ENCODE peak calls at places on chromosomes 13 and 19, in four cellular contexts. One of them, this sample, is unnamed.

GRCh38 chr19:8484331-8484894 is 18.0 kb downstream of the PRAM1 start:
- DNase-seq in endothelial cell of umbilical vein: no peak
- DNase-seq in A549: no peak
- DNase-seq in GM12878: no peak
- DNase-seq in this sample: no peak

GRCh38 chr19:51296331-51297093 is 14.9 kb upstream of the IGLON5 start:
- DNase-seq in A549: peak
- DNase-seq in endothelial cell of umbilical vein: no peak
- DNase-seq in GM12878: no peak
- DNase-seq in this sample: peak

GRCh38 chr13:99057310-99057975 is 79.6 kb upstream of the DOCK9 start:
- DNase-seq in GM12878: no peak
- DNase-seq in A549: peak
- DNase-seq in endothelial cell of umbilical vein: no peak
- DNase-seq in this sample: peak

GRCh38 chr13:101875717-101876393 is 423.4 kb downstream of the ITGBL1 start:
- DNase-seq in A549: peak
- DNase-seq in endothelial cell of umbilical vein: no peak
- DNase-seq in GM12878: no peak
- DNase-seq in this sample: no peak

GRCh38 chr13:27006519-27007161 is 165.0 kb downstream of the USP12 start:
- DNase-seq in A549: no peak
- DNase-seq in GM12878: no peak
- DNase-seq in endothelial cell of umbilical vein: no peak
- DNase-seq in this sample: peak

GRCh38 chr13:41407380-41407779 is 50.0 kb upstream of the RGCC start:
- DNase-seq in A549: no peak
- DNase-seq in GM12878: no peak
- DNase-seq in endothelial cell of umbilical vein: no peak
- DNase-seq in this sample: no peak

GRCh38 chr19:19209372-19209771 is 2.4 kb upstream of the NCAN start:
- DNase-seq in GM12878: no peak
- DNase-seq in A549: no peak
- DNase-seq in endothelial cell of umbilical vein: no peak
- DNase-seq in this sample: no peak

GRCh38 chr19:11505032-11505503 is 571 bp downstream of the ZNF653 start:
- DNase-seq in A549: peak
- DNase-seq in GM12878: peak
- DNase-seq in endothelial cell of umbilical vein: peak
- DNase-seq in this sample: peak

GRCh38 chr13:76792680-76793334 is 93.4 kb downstream of the KCTD12 start:
- DNase-seq in GM12878: no peak
- DNase-seq in endothelial cell of umbilical vein: peak
- DNase-seq in A549: no peak
- DNase-seq in this sample: no peak

GRCh38 chr13:26377038-26377437 is 123.1 kb downstream of the CDK8 start:
- DNase-seq in endothelial cell of umbilical vein: peak
- DNase-seq in A549: peak
- DNase-seq in GM12878: no peak
- DNase-seq in this sample: peak

GRCh38 chr13:60267498-60268202 is 103.9 kb upstream of the DIAPH3 start:
- DNase-seq in endothelial cell of umbilical vein: peak
- DNase-seq in A549: peak
- DNase-seq in GM12878: no peak
- DNase-seq in this sample: no peak

GRCh38 chr13:97182065-97182890 is 39.9 kb upstream of the MBNL2 start:
- DNase-seq in A549: no peak
- DNase-seq in GM12878: no peak
- DNase-seq in endothelial cell of umbilical vein: no peak
- DNase-seq in this sample: no peak

GRCh38 chr13:113044431-113045114 is 61.0 kb upstream of the F7 start:
- DNase-seq in A549: no peak
- DNase-seq in GM12878: no peak
- DNase-seq in endothelial cell of umbilical vein: no peak
- DNase-seq in this sample: no peak

GRCh38 chr13:107608736-107609135 is 606.6 kb downstream of the LIG4 start:
- DNase-seq in A549: no peak
- DNase-seq in endothelial cell of umbilical vein: no peak
- DNase-seq in GM12878: no peak
- DNase-seq in this sample: no peak

GRCh38 chr13:97142452-97142851 is 79.7 kb upstream of the MBNL2 start:
- DNase-seq in GM12878: no peak
- DNase-seq in A549: peak
- DNase-seq in endothelial cell of umbilical vein: peak
- DNase-seq in this sample: no peak

GRCh38 chr13:42865703-42866102 is 84.3 kb downstream of the FAM216B start:
- DNase-seq in A549: no peak
- DNase-seq in endothelial cell of umbilical vein: no peak
- DNase-seq in GM12878: no peak
- DNase-seq in this sample: no peak

GRCh38 chr13:79457948-79458347 is 23.0 kb upstream of the NDFIP2 start:
- DNase-seq in endothelial cell of umbilical vein: peak
- DNase-seq in A549: no peak
- DNase-seq in GM12878: no peak
- DNase-seq in this sample: peak

GRCh38 chr19:39398297-39398864 is 7.2 kb downstream of the MED29 start:
- DNase-seq in GM12878: no peak
- DNase-seq in A549: peak
- DNase-seq in endothelial cell of umbilical vein: no peak
- DNase-seq in this sample: peak

GRCh38 chr13:75481176-75482069 is 546 bp downstream of the TBC1D4 start:
- DNase-seq in endothelial cell of umbilical vein: peak
- DNase-seq in A549: peak
- DNase-seq in GM12878: no peak
- DNase-seq in this sample: peak

GRCh38 chr13:98997738-98998641 is 20.1 kb upstream of the DOCK9 start:
- DNase-seq in A549: peak
- DNase-seq in endothelial cell of umbilical vein: no peak
- DNase-seq in GM12878: no peak
- DNase-seq in this sample: no peak

GRCh38 chr19:33390120-33390907 is 16.8 kb downstream of the CEBPG start:
- DNase-seq in A549: no peak
- DNase-seq in endothelial cell of umbilical vein: peak
- DNase-seq in GM12878: no peak
- DNase-seq in this sample: peak

GRCh38 chr19:6161271-6161850 is 25.9 kb downstream of the ACSBG2 start:
- DNase-seq in endothelial cell of umbilical vein: peak
- DNase-seq in A549: peak
- DNase-seq in GM12878: peak
- DNase-seq in this sample: peak

GRCh38 chr13:23455401-23456185 is 22.1 kb upstream of the SACS start:
- DNase-seq in GM12878: no peak
- DNase-seq in A549: no peak
- DNase-seq in endothelial cell of umbilical vein: no peak
- DNase-seq in this sample: no peak

GRCh38 chr19:5292453-5292842 is 48.2 kb downstream of the PTPRS start:
- DNase-seq in GM12878: no peak
- DNase-seq in endothelial cell of umbilical vein: no peak
- DNase-seq in A549: no peak
- DNase-seq in this sample: peak

GRCh38 chr13:27504126-27504525 is 53.8 kb upstream of the MTIF3 start:
- DNase-seq in A549: no peak
- DNase-seq in endothelial cell of umbilical vein: no peak
- DNase-seq in GM12878: no peak
- DNase-seq in this sample: no peak

GRCh38 chr19:44846455-44847143 is 502 bp downstream of the NECTIN2 start:
- DNase-seq in A549: no peak
- DNase-seq in endothelial cell of umbilical vein: peak
- DNase-seq in GM12878: no peak
- DNase-seq in this sample: no peak

GRCh38 chr13:24664726-24665409 is 15.3 kb upstream of the ATP12A start:
- DNase-seq in endothelial cell of umbilical vein: no peak
- DNase-seq in A549: no peak
- DNase-seq in GM12878: no peak
- DNase-seq in this sample: no peak

GRCh38 chr19:7888145-7888825 is at the start of gene LRRC8E:
- DNase-seq in A549: peak
- DNase-seq in GM12878: no peak
- DNase-seq in endothelial cell of umbilical vein: peak
- DNase-seq in this sample: peak

GRCh38 chr19:1168877-1169791 is 4.9 kb downstream of the SBNO2 start:
- DNase-seq in endothelial cell of umbilical vein: no peak
- DNase-seq in A549: peak
- DNase-seq in GM12878: no peak
- DNase-seq in this sample: no peak
- H3K4me3 ChIP-seq in endothelial cell of umbilical vein: no peak
- H3K4me3 ChIP-seq in A549: peak
- H3K4me3 ChIP-seq in GM12878: no peak
- H3K4me3 ChIP-seq in this sample: no peak

GRCh38 chr19:48698046-48698445 is 2.3 kb downstream of the FUT2 start:
- DNase-seq in endothelial cell of umbilical vein: peak
- DNase-seq in GM12878: no peak
- DNase-seq in A549: no peak
- DNase-seq in this sample: no peak

GRCh38 chr19:48703316-48703715 is 7.5 kb downstream of the FUT2 start:
- DNase-seq in endothelial cell of umbilical vein: no peak
- DNase-seq in A549: no peak
- DNase-seq in GM12878: no peak
- DNase-seq in this sample: no peak

GRCh38 chr19:48708471-48708870 is 11.1 kb downstream of the MAMSTR start:
- DNase-seq in A549: no peak
- DNase-seq in GM12878: no peak
- DNase-seq in endothelial cell of umbilical vein: no peak
- DNase-seq in this sample: no peak

GRCh38 chr19:48702701-48703100 is 6.9 kb downstream of the FUT2 start:
- DNase-seq in A549: no peak
- DNase-seq in endothelial cell of umbilical vein: no peak
- DNase-seq in GM12878: no peak
- DNase-seq in this sample: no peak
- TF ChIP-seq MYC in A549: no peak
- TF ChIP-seq MYC in endothelial cell of umbilical vein: no peak
- TF ChIP-seq MYC in GM12878: no peak
- TF ChIP-seq MYC in this sample: no peak

DNA sequence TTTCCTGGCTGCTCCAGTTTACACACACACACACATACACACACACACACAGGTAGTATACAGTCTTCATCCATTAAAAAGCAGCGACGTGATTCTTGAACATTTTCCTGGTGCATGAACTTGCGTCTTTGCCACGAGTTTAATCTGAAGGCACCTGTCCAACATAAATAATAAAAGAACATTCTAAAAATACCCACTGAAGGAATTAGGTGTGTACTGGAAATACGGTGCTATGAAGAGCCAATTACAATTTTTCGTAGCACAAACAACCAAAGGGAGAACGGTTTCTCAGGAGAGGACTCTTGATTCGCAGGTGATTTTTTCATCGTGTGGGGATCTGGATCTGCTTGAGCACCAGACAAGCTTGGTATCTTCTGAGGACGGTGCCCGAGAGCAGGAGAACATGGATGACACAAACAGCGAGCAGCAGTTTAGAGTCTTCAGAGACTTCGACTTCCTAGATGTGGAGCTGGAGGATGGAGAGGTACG is 61.2 kb downstream of the ZAR1L start:
- DNase-seq in GM12878: no peak
- DNase-seq in A549: no peak
- DNase-seq in endothelial cell of umbilical vein: peak
- DNase-seq in this sample: no peak
- H3K4me3 ChIP-seq in GM12878: no peak
- H3K4me3 ChIP-seq in A549: no peak
- H3K4me3 ChIP-seq in endothelial cell of umbilical vein: no peak
- H3K4me3 ChIP-seq in this sample: no peak

GRCh38 chr19:17872251-17873001 is 681 bp downstream of the SLC5A5 start:
- DNase-seq in GM12878: no peak
- DNase-seq in endothelial cell of umbilical vein: no peak
- DNase-seq in A549: no peak
- DNase-seq in this sample: peak
- TF ChIP-seq MYC in GM12878: no peak
- TF ChIP-seq MYC in endothelial cell of umbilical vein: no peak
- TF ChIP-seq MYC in A549: no peak
- TF ChIP-seq MYC in this sample: no peak

GRCh38 chr19:16596399-16596798 is 24.2 kb upstream of the SLC35E1 start:
- DNase-seq in A549: no peak
- DNase-seq in endothelial cell of umbilical vein: no peak
- DNase-seq in GM12878: no peak
- DNase-seq in this sample: no peak
- H3K4me3 ChIP-seq in A549: no peak
- H3K4me3 ChIP-seq in endothelial cell of umbilical vein: no peak
- H3K4me3 ChIP-seq in GM12878: no peak
- H3K4me3 ChIP-seq in this sample: no peak

This sample was measured in NB4.